ENCODE peak calls at places on chromosomes 11 and 22, in nine cellular contexts. N, V, U, A, Q, Z, I, S and H are unnamed samples.

GRCh38 chr22:26169312-26170111 is at the start of gene SEZ6L:
- DNase-seq in N (no peak), V (peak), U (no peak), A (peak), Q (no peak), Z (no peak), I (peak), S (peak), H (peak)

GRCh38 chr11:47248664-47249377 is at the start of gene ACP2:
- DNase-seq in N (peak), V (peak), U (peak), A (peak), Q (peak), Z (peak), I (peak), S (peak), H (peak)

GRCh38 chr22:38890377-38890776 is 18.4 kb upstream of the CBX6 start:
- DNase-seq in N (no peak), V (no peak), U (no peak), A (no peak), Q (no peak), Z (no peak), I (no peak), S (no peak), H (no peak)

GRCh38 chr11:35083181-35084061 is 55.5 kb upstream of the CD44 start:
- DNase-seq in N (no peak), V (peak), U (peak), A (no peak), Q (peak), Z (peak), I (peak), S (peak), H (peak)

GRCh38 chr11:70415642-70416395 is 17.5 kb downstream of the CTTN start:
- DNase-seq in N (no peak), V (no peak), U (peak), A (no peak), Q (no peak), Z (peak), I (no peak), S (no peak), H (no peak)

GRCh38 chr11:65477271-65478029 is 21.4 kb upstream of the MALAT1 start:
- DNase-seq in N (peak), V (peak), U (peak), A (peak), Q (peak), Z (peak), I (peak), S (peak), H (peak)

GRCh38 chr11:7851391-7851790 is 54.6 kb upstream of the OR5P2 start:
- DNase-seq in N (no peak), V (no peak), U (no peak), A (no peak), Q (peak), Z (no peak), I (no peak), S (no peak), H (no peak)

GRCh38 chr11:40094954-40095353 is 1364.5 kb downstream of the LRRC4C start:
- DNase-seq in N (no peak), V (no peak), U (no peak), A (no peak), Q (no peak), Z (no peak), I (no peak), S (no peak), H (no peak)

GRCh38 chr11:61680622-61681191 is 516 bp downstream of the DAGLA start:
- DNase-seq in N (no peak), V (no peak), U (no peak), A (no peak), Q (no peak), Z (no peak), I (no peak), S (no peak), H (no peak)

GRCh38 chr11:82233211-82233610 is 500.5 kb downstream of the FAM181B start:
- DNase-seq in N (no peak), V (no peak), U (no peak), A (no peak), Q (no peak), Z (no peak), I (no peak), S (no peak), H (no peak)

GRCh38 chr11:82225502-82225901 is 508.2 kb downstream of the FAM181B start:
- DNase-seq in N (no peak), V (no peak), U (no peak), A (no peak), Q (no peak), Z (no peak), I (no peak), S (no peak), H (no peak)

GRCh38 chr11:82234256-82234655 is 499.4 kb downstream of the FAM181B start:
- DNase-seq in N (no peak), V (no peak), U (no peak), A (no peak), Q (no peak), Z (no peak), I (no peak), S (no peak), H (no peak)

GRCh38 chr11:82225930-82226329 is 507.7 kb downstream of the FAM181B start:
- DNase-seq in N (no peak), V (no peak), U (no peak), A (no peak), Q (no peak), Z (no peak), I (no peak), S (no peak), H (no peak)

DNA sequence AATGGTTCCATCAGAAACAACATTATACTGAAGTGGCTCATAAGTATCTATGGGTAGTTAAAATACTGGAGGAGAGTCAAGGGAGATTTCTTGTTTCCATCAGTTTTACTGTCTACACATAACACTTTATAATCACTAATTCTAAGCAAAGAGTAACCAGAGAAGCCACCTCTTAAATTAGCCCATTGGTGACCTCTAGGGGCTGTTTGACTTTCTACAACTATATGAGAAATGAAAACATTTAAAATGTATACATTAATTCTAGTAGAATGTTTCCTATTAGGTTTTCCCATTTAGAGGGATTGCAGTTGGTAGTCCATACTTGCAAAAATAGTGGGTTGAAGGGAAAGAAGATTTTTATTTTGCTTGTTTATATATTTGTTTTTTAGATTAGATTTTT is 504.3 kb downstream of the FAM181B start:
- DNase-seq in N (no peak), V (no peak), U (peak), A (no peak), Q (peak), Z (peak), I (no peak), S (peak), H (no peak)
- TF ChIP-seq CTCF in N (peak), V (peak), U (peak), A (peak), Q (peak), Z (no peak), I (no peak), S (peak), H (peak)

GRCh38 chr11:129946256-129946655 is 50.9 kb upstream of the NFRKB start:
- DNase-seq in N (no peak), V (no peak), U (peak), A (no peak), Q (no peak), Z (no peak), I (no peak), S (no peak), H (no peak)

GRCh38 chr11:129949067-129949466 is 53.6 kb downstream of the PRDM10 start:
- DNase-seq in N (no peak), V (no peak), U (no peak), A (no peak), Q (no peak), Z (no peak), I (no peak), S (no peak), H (no peak)

GRCh38 chr11:129945377-129945776 is 50.0 kb upstream of the NFRKB start:
- DNase-seq in N (no peak), V (no peak), U (no peak), A (no peak), Q (no peak), Z (no peak), I (no peak), S (no peak), H (no peak)

GRCh38 chr11:129946965-129947364 is 51.6 kb upstream of the NFRKB start:
- DNase-seq in N (no peak), V (no peak), U (no peak), A (no peak), Q (no peak), Z (no peak), I (no peak), S (no peak), H (no peak)

DNA sequence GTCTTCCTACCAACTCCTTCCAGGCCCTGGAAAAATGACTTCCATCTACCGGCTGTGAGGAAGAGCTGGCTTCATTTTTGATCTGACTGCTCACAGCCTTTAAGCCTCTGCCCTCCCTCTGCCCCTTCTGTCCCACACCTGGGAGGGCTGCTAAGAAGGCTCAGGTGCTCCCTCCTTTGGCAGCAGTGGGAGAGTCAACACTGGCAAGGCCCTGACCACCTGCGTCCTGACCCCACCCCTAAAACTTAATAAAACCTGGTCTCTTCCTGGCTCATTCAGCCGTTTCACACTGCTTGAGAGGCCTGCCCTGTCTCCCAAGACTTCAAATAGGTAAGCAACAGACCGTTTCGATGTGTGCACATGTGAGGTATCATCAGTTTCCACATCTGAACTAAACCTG is 52.1 kb upstream of the NFRKB start:
- DNase-seq in N (no peak), V (no peak), U (no peak), A (no peak), Q (no peak), Z (no peak), I (no peak), S (no peak), H (no peak)
- TF ChIP-seq CTCF in N (no peak), V (no peak), U (no peak), A (no peak), Q (no peak), Z (no peak), I (no peak), S (no peak), H (no peak)

DNA sequence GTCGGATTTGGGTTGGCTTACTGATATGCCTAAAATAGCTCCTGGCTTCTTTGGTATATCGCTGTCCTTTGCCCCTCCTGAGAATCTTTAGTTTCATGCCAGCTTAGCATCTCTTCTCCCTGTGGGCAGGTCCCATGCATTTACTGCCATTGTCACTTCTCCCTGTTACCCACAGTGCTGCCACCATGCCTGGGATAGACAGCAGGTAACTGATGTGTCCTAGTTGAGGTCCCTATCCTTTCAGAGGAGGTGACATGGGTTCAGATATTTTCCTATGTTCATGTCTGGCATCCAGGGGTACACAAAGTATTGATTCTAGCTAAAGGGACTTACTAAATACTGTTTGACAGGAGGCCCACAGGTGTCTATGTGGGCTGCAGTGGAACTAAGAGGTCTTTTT is 8.3 kb downstream of the TIMP3 start:
- DNase-seq in N (no peak), V (no peak), U (no peak), A (no peak), Q (no peak), Z (no peak), I (no peak), S (no peak), H (no peak)
- TF ChIP-seq CTCF in N (no peak), V (no peak), U (no peak), A (no peak), Q (no peak), Z (no peak), I (no peak), S (no peak), H (no peak)

DNA sequence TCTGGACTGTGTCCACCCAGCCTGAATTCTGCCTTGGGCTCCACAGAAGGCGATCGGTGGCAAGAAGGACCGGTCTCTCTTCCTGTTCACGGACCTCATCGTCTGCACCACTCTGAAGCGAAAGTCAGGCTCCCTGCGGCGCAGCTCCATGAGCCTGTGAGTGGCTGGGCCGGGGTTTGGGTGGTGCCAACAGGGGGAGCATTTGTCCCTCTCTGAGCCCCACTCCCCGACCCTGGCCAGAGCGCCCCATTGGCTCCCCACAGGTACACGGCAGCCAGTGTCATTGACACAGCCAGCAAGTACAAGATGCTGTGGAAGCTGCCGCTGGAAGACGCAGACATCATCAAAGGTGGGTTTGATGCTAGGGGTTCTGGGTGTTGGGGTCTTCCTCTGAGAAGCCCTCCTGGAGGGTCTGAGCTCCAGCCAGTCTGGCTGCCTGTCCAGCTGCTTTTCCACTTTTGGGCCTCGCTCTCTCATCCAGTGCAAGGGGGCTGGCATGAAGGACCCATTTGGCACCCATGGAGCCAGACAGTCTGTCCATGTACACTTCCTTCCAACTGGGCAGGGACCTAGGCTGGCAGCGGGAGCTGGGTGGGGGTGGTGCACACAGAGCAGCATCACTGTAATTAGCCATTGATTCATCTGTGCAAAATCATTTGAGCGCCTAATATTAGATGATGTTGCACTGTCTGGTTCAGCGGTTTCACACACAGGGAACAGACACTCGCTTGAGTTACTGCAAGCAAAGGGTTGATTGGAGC is 19.0 kb upstream of the RELT start:
- DNase-seq in N (no peak), V (no peak), U (no peak), A (no peak), Q (no peak), Z (no peak), I (no peak), S (no peak), H (no peak)
- TF ChIP-seq CTCF in N (no peak), V (no peak), U (no peak), A (no peak), Q (no peak), Z (no peak), I (no peak), S (no peak), H (no peak)

GRCh38 chr11:116859175-116859574 is 21.8 kb upstream of the APOA1 start:
- DNase-seq in N (no peak), V (no peak), U (no peak), A (no peak), Q (no peak), Z (no peak), I (no peak), S (no peak), H (no peak)
- TF ChIP-seq CTCF in N (no peak), V (no peak), U (no peak), A (no peak), Q (no peak), Z (no peak), I (no peak), S (no peak), H (no peak)